ENCODE peak calls at places on chromosomes 2 and 18, in eight cellular contexts. One of them, this sample, is unnamed. For H3K4me1, the result is how much of the 10 kb centered on the place peaks cover.

GRCh38 chr2:195498839-195499490 is 158.1 kb upstream of the SLC39A10 start:
- DNase-seq in heart left ventricle: no peak
- DNase-seq in left ventricle myocardium inferior: no peak
- DNase-seq in uterus: no peak
- DNase-seq in astrocyte: peak
- DNase-seq in psoas muscle: no peak
- DNase-seq in IMR-90: peak
- DNase-seq in neural progenitor cell: no peak
- DNase-seq in this sample: no peak

GRCh38 chr2:132605236-132606180 is 64.5 kb downstream of the LYPD1 start:
- DNase-seq in heart left ventricle: no peak
- DNase-seq in left ventricle myocardium inferior: no peak
- DNase-seq in uterus: no peak
- DNase-seq in astrocyte: no peak
- DNase-seq in psoas muscle: no peak
- DNase-seq in IMR-90: no peak
- DNase-seq in neural progenitor cell: no peak
- DNase-seq in this sample: no peak

GRCh38 chr2:128304715-128305554 is 13.7 kb downstream of the HS6ST1 start:
- DNase-seq in heart left ventricle: peak
- DNase-seq in left ventricle myocardium inferior: peak
- DNase-seq in uterus: peak
- DNase-seq in astrocyte: peak
- DNase-seq in psoas muscle: peak
- DNase-seq in IMR-90: peak
- DNase-seq in neural progenitor cell: peak
- DNase-seq in this sample: no peak

GRCh38 chr2:109384308-109385271 is 229.2 kb downstream of the SEPTIN10 start:
- DNase-seq in heart left ventricle: peak
- DNase-seq in left ventricle myocardium inferior: peak
- DNase-seq in uterus: peak
- DNase-seq in astrocyte: no peak
- DNase-seq in psoas muscle: peak
- DNase-seq in IMR-90: no peak
- DNase-seq in neural progenitor cell: no peak
- DNase-seq in this sample: no peak

GRCh38 chr2:94874277-94874997 is 3.2 kb downstream of the TEKT4 start:
- DNase-seq in heart left ventricle: peak
- DNase-seq in left ventricle myocardium inferior: peak
- DNase-seq in uterus: no peak
- DNase-seq in astrocyte: no peak
- DNase-seq in psoas muscle: no peak
- DNase-seq in IMR-90: peak
- DNase-seq in neural progenitor cell: no peak
- DNase-seq in this sample: no peak

GRCh38 chr18:47604041-47604440 is 326.4 kb downstream of the SMAD2 start:
- DNase-seq in heart left ventricle: no peak
- DNase-seq in left ventricle myocardium inferior: no peak
- DNase-seq in uterus: no peak
- DNase-seq in astrocyte: no peak
- DNase-seq in psoas muscle: no peak
- DNase-seq in IMR-90: no peak
- DNase-seq in neural progenitor cell: no peak
- DNase-seq in this sample: no peak

GRCh38 chr2:66322481-66322880 is 112.4 kb upstream of the MEIS1 start:
- DNase-seq in heart left ventricle: no peak
- DNase-seq in left ventricle myocardium inferior: no peak
- DNase-seq in uterus: no peak
- DNase-seq in astrocyte: no peak
- DNase-seq in psoas muscle: no peak
- DNase-seq in IMR-90: no peak
- DNase-seq in neural progenitor cell: no peak
- DNase-seq in this sample: no peak

GRCh38 chr2:240931319-240931949 is 25.3 kb downstream of the CROCC2 start:
- DNase-seq in heart left ventricle: peak
- DNase-seq in left ventricle myocardium inferior: no peak
- DNase-seq in uterus: peak
- DNase-seq in astrocyte: no peak
- DNase-seq in psoas muscle: peak
- DNase-seq in IMR-90: no peak
- DNase-seq in neural progenitor cell: no peak
- DNase-seq in this sample: no peak

GRCh38 chr18:22141211-22141610 is 28.2 kb upstream of the GATA6 start:
- DNase-seq in heart left ventricle: no peak
- DNase-seq in left ventricle myocardium inferior: no peak
- DNase-seq in uterus: no peak
- DNase-seq in astrocyte: no peak
- DNase-seq in psoas muscle: no peak
- DNase-seq in IMR-90: no peak
- DNase-seq in neural progenitor cell: no peak
- DNase-seq in this sample: no peak

GRCh38 chr2:43424262-43425207 is 171.3 kb downstream of the THADA start:
- DNase-seq in heart left ventricle: no peak
- DNase-seq in left ventricle myocardium inferior: no peak
- DNase-seq in uterus: no peak
- DNase-seq in astrocyte: peak
- DNase-seq in psoas muscle: no peak
- DNase-seq in IMR-90: no peak
- DNase-seq in neural progenitor cell: no peak
- DNase-seq in this sample: no peak

GRCh38 chr18:74819433-74820059 is 221.9 kb downstream of the ZNF407 start:
- DNase-seq in heart left ventricle: no peak
- DNase-seq in left ventricle myocardium inferior: no peak
- DNase-seq in uterus: no peak
- DNase-seq in astrocyte: no peak
- DNase-seq in psoas muscle: no peak
- DNase-seq in IMR-90: no peak
- DNase-seq in neural progenitor cell: peak
- DNase-seq in this sample: no peak

GRCh38 chr2:238895901-238896600 is 48.2 kb downstream of the TWIST2 start:
- DNase-seq in heart left ventricle: peak
- DNase-seq in left ventricle myocardium inferior: peak
- DNase-seq in uterus: peak
- DNase-seq in astrocyte: peak
- DNase-seq in psoas muscle: peak
- DNase-seq in IMR-90: peak
- DNase-seq in neural progenitor cell: peak
- DNase-seq in this sample: no peak

GRCh38 chr18:46073474-46074331 is 1.6 kb upstream of the PSTPIP2 start:
- DNase-seq in heart left ventricle: no peak
- DNase-seq in left ventricle myocardium inferior: no peak
- DNase-seq in uterus: peak
- DNase-seq in astrocyte: no peak
- DNase-seq in psoas muscle: no peak
- DNase-seq in IMR-90: peak
- DNase-seq in neural progenitor cell: peak
- DNase-seq in this sample: no peak

GRCh38 chr2:205746408-205746785 is 64.1 kb downstream of the NRP2 start:
- DNase-seq in heart left ventricle: no peak
- DNase-seq in left ventricle myocardium inferior: no peak
- DNase-seq in uterus: no peak
- DNase-seq in astrocyte: no peak
- DNase-seq in psoas muscle: no peak
- DNase-seq in IMR-90: no peak
- DNase-seq in neural progenitor cell: no peak
- DNase-seq in this sample: no peak

GRCh38 chr18:48023334-48024008 is 93.0 kb upstream of the SMAD2 start:
- DNase-seq in heart left ventricle: no peak
- DNase-seq in left ventricle myocardium inferior: no peak
- DNase-seq in uterus: no peak
- DNase-seq in astrocyte: peak
- DNase-seq in psoas muscle: no peak
- DNase-seq in IMR-90: peak
- DNase-seq in neural progenitor cell: peak
- DNase-seq in this sample: no peak

GRCh38 chr18:74146756-74147155 is 878 bp downstream of the FBXO15 start:
- DNase-seq in heart left ventricle: no peak
- DNase-seq in left ventricle myocardium inferior: no peak
- DNase-seq in uterus: no peak
- DNase-seq in astrocyte: peak
- DNase-seq in psoas muscle: no peak
- DNase-seq in IMR-90: peak
- DNase-seq in neural progenitor cell: no peak
- DNase-seq in this sample: no peak

GRCh38 chr18:22559414-22560282 is 141.9 kb upstream of the CTAGE1 start:
- DNase-seq in heart left ventricle: peak
- DNase-seq in left ventricle myocardium inferior: peak
- DNase-seq in uterus: peak
- DNase-seq in astrocyte: peak
- DNase-seq in psoas muscle: peak
- DNase-seq in IMR-90: peak
- DNase-seq in neural progenitor cell: peak
- DNase-seq in this sample: no peak

GRCh38 chr2:169732583-169733358 is 861 bp upstream of the KLHL23 start:
- DNase-seq in heart left ventricle: no peak
- DNase-seq in left ventricle myocardium inferior: no peak
- DNase-seq in uterus: no peak
- DNase-seq in astrocyte: no peak
- DNase-seq in psoas muscle: no peak
- DNase-seq in IMR-90: no peak
- DNase-seq in neural progenitor cell: no peak
- DNase-seq in this sample: no peak

GRCh38 chr2:239728751-239729150 is 296.4 kb downstream of the NDUFA10 start:
- DNase-seq in heart left ventricle: peak
- DNase-seq in left ventricle myocardium inferior: no peak
- DNase-seq in uterus: no peak
- DNase-seq in astrocyte: no peak
- DNase-seq in psoas muscle: peak
- DNase-seq in IMR-90: no peak
- DNase-seq in neural progenitor cell: no peak
- DNase-seq in this sample: no peak

GRCh38 chr2:55175254-55176093 is 56.6 kb downstream of the CLHC1 start:
- DNase-seq in heart left ventricle: no peak
- DNase-seq in left ventricle myocardium inferior: no peak
- DNase-seq in uterus: no peak
- DNase-seq in astrocyte: peak
- DNase-seq in psoas muscle: no peak
- DNase-seq in IMR-90: peak
- DNase-seq in neural progenitor cell: peak
- DNase-seq in this sample: no peak
- TF ChIP-seq CTCF in heart left ventricle: peak
- TF ChIP-seq CTCF in left ventricle myocardium inferior: peak
- TF ChIP-seq CTCF in uterus: peak
- TF ChIP-seq CTCF in astrocyte: peak
- TF ChIP-seq CTCF in psoas muscle: peak
- TF ChIP-seq CTCF in IMR-90: peak
- TF ChIP-seq CTCF in neural progenitor cell: peak
- TF ChIP-seq CTCF in this sample: peak

GRCh38 chr2:85756822-85757435 is 3.1 kb downstream of the ATOH8 start:
- DNase-seq in heart left ventricle: no peak
- DNase-seq in left ventricle myocardium inferior: no peak
- DNase-seq in uterus: no peak
- DNase-seq in astrocyte: no peak
- DNase-seq in psoas muscle: no peak
- DNase-seq in IMR-90: no peak
- DNase-seq in neural progenitor cell: no peak
- DNase-seq in this sample: no peak

GRCh38 chr2:85759257-85759613 is 5.4 kb downstream of the ATOH8 start:
- DNase-seq in heart left ventricle: no peak
- DNase-seq in left ventricle myocardium inferior: no peak
- DNase-seq in uterus: no peak
- DNase-seq in astrocyte: no peak
- DNase-seq in psoas muscle: no peak
- DNase-seq in IMR-90: no peak
- DNase-seq in neural progenitor cell: no peak
- DNase-seq in this sample: no peak

GRCh38 chr2:85756195-85756594 is 2.4 kb downstream of the ATOH8 start:
- DNase-seq in heart left ventricle: no peak
- DNase-seq in left ventricle myocardium inferior: peak
- DNase-seq in uterus: no peak
- DNase-seq in astrocyte: no peak
- DNase-seq in psoas muscle: peak
- DNase-seq in IMR-90: no peak
- DNase-seq in neural progenitor cell: no peak
- DNase-seq in this sample: no peak

GRCh38 chr2:85758361-85759256 is 4.8 kb downstream of the ATOH8 start:
- DNase-seq in heart left ventricle: peak
- DNase-seq in left ventricle myocardium inferior: peak
- DNase-seq in uterus: no peak
- DNase-seq in astrocyte: no peak
- DNase-seq in psoas muscle: no peak
- DNase-seq in IMR-90: no peak
- DNase-seq in neural progenitor cell: no peak
- DNase-seq in this sample: no peak

DNA sequence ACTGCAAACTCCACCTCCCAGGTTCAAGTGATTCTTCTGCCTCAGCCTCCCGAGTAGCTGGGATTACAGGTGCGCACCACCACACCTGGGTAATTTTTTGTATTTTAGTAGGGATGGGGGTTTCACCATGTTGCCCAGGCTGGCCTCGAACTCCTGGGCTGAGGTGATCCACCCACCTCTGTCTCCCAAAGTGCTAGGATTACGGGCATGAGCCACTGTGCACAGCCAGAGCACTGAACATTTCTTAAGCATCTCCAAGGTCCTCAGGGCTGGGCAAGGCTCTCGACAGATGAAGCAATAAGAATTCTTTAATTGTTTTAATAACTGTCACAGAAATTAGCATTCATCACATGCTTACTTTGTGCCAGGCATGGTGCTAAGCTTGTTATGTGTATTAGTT is 4.1 kb downstream of the ATOH8 start:
- DNase-seq in heart left ventricle: no peak
- DNase-seq in left ventricle myocardium inferior: no peak
- DNase-seq in uterus: no peak
- DNase-seq in astrocyte: no peak
- DNase-seq in psoas muscle: no peak
- DNase-seq in IMR-90: no peak
- DNase-seq in neural progenitor cell: no peak
- DNase-seq in this sample: no peak
- H3K4me1 ChIP-seq in heart left ventricle: half or more
- H3K4me1 ChIP-seq in left ventricle myocardium inferior: half or more
- H3K4me1 ChIP-seq in uterus: under half
- H3K4me1 ChIP-seq in astrocyte: under half
- H3K4me1 ChIP-seq in psoas muscle: under half
- H3K4me1 ChIP-seq in IMR-90: under half
- H3K4me1 ChIP-seq in neural progenitor cell: under half
- H3K4me1 ChIP-seq in this sample: under half

GRCh38 chr2:227377461-227378351 is 1.4 kb downstream of the TM4SF20 start:
- DNase-seq in heart left ventricle: no peak
- DNase-seq in left ventricle myocardium inferior: no peak
- DNase-seq in uterus: no peak
- DNase-seq in astrocyte: no peak
- DNase-seq in psoas muscle: no peak
- DNase-seq in IMR-90: no peak
- DNase-seq in neural progenitor cell: no peak
- DNase-seq in this sample: no peak
- TF ChIP-seq CTCF in heart left ventricle: no peak
- TF ChIP-seq CTCF in left ventricle myocardium inferior: no peak
- TF ChIP-seq CTCF in uterus: no peak
- TF ChIP-seq CTCF in astrocyte: no peak
- TF ChIP-seq CTCF in psoas muscle: no peak
- TF ChIP-seq CTCF in IMR-90: peak
- TF ChIP-seq CTCF in neural progenitor cell: no peak
- TF ChIP-seq CTCF in this sample: no peak

DNA sequence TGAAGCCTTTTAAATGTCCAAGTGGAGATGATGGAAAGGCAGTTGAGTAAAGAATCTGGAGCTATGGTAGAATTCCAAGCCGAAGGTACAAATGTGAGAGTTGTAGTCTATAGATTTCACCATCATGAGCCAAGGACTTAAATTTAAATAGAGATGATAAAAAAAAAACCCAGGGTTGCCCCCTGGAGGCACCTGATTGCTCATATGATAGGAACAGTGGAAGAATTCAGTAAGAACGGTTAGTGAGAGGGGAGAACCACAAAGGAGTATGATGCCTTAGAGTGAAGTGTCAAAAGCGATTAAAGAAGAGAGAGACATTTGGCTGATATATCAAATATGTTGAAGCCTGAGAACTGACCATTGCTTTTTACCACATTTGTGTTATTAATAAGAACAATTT is 11.9 kb downstream of the NYAP2 start:
- DNase-seq in heart left ventricle: no peak
- DNase-seq in left ventricle myocardium inferior: no peak
- DNase-seq in uterus: no peak
- DNase-seq in astrocyte: no peak
- DNase-seq in psoas muscle: no peak
- DNase-seq in IMR-90: no peak
- DNase-seq in neural progenitor cell: no peak
- DNase-seq in this sample: no peak
- H3K4me1 ChIP-seq in heart left ventricle: under half
- H3K4me1 ChIP-seq in left ventricle myocardium inferior: under half
- H3K4me1 ChIP-seq in uterus: under half
- H3K4me1 ChIP-seq in astrocyte: under half
- H3K4me1 ChIP-seq in psoas muscle: under half
- H3K4me1 ChIP-seq in IMR-90: under half
- H3K4me1 ChIP-seq in neural progenitor cell: under half
- H3K4me1 ChIP-seq in this sample: under half